ENCODE peak calls at places on chromosomes 12 and 14, in five cellular contexts. M is K562, K is GM12878, D is HepG2, G is HCT116. J is an unnamed sample.

GRCh38 chr12:54286042-54286931 is 5.8 kb downstream of the HNRNPA1 start:
- DNase-seq in M (no peak), K (no peak), D (no peak), G (no peak), J (no peak)

GRCh38 chr12:68631177-68631576 is 20.5 kb downstream of the RAP1B start:
- DNase-seq in M (no peak), K (no peak), D (no peak), G (no peak), J (no peak)

GRCh38 chr12:108724054-108724889 is 7.0 kb downstream of the CORO1C start:
- DNase-seq in M (no peak), K (no peak), D (no peak), G (no peak), J (no peak)

GRCh38 chr12:75909714-75910451 is 121.7 kb downstream of the PHLDA1 start:
- DNase-seq in M (no peak), K (no peak), D (peak), G (no peak), J (no peak)

GRCh38 chr12:107461222-107461980 is 224.2 kb upstream of the PWP1 start:
- DNase-seq in M (no peak), K (no peak), D (no peak), G (no peak), J (no peak)

GRCh38 chr14:100587248-100587762 is at the start of gene BEGAIN:
- DNase-seq in M (peak), K (no peak), D (no peak), G (no peak), J (no peak)

GRCh38 chr12:112121780-112122565 is 3.4 kb upstream of the TRAFD1 start:
- DNase-seq in M (no peak), K (no peak), D (no peak), G (peak), J (no peak)

GRCh38 chr12:28497889-28498411 is 307.7 kb downstream of the CCDC91 start:
- DNase-seq in M (no peak), K (peak), D (no peak), G (peak), J (no peak)

DNA sequence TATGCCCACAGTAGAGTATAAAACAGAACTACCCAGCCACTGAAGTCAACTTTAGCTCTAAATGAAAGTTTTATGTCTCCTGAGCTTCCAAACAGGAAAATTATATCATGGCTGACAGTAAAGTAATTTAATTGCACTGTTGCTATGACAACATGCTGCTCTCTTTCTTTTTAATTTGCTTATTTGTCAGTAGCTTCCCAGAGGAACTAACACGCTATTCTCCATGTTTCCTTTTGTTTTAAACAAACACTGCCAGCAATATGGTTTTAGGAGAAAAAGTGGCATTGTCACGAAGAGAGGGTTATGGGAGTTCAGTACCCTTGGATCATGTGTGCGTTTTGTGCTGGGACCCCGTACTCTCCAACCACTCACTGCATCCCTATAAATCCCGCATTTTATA is 1.9 kb downstream of the FOXN3 start:
- DNase-seq in M (no peak), K (no peak), D (no peak), G (no peak), J (no peak)
- H3K4me3 ChIP-seq in M (no peak), K (peak), D (peak), G (no peak), J (no peak)

DNA sequence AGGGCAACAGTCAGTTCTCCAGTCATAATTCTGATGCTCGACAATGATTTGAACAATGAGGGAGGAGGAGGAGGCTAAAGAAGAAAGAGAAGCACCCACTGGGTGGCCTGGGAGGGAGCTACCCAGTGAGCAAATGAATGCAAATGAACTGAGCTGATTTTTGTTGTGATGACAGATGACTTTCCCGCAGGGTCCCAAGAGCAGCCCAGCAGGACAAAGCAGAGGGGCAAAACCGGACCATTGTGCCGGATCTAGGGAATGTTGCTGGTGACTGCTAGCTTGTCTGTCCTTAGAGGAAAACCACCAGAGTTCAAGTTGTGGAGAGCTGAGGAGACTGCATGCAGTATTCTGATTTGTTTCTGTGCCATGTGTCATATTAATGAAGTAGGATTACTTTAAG is 162.8 kb downstream of the MON2 start:
- DNase-seq in M (no peak), K (no peak), D (no peak), G (no peak), J (no peak)
- TF ChIP-seq SIN3A in M (no peak), K (no peak), D (no peak), G (no peak), J (no peak)

DNA sequence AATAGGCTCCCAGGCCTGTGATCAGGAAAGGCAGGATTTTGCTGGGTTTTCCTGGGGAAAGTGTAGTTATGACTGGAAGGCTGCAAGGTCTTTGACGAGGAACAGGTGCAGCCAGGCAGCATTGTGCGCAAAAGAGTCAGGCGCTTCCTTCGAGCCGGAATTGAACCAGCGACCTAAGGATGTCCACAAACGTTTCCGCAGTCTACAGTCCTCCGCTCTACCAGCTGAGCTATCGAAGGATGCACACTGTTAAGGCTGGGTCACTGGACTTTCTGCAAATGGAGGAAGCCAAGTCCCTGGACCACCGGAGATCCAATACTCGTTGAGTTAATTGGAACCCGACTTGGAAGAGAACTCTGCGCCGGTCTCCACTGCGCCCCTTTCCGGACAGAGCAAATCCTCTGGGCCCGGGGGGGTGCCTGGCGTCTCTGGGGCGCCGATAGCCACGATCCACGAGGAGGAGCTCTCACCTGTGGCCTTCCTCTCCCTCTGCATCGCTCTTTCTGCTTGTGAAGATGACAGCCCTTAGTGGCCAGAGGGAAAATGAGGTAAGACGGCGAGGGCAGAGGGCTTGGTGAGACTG is 18.4 kb upstream of the OR6S1 start:
- DNase-seq in M (no peak), K (no peak), D (no peak), G (no peak), J (no peak)
- H3K4me3 ChIP-seq in M (no peak), K (no peak), D (no peak), G (no peak), J (no peak)

GRCh38 chr14:102363182-102363952 is 626 bp downstream of the TECPR2 start:
- DNase-seq in M (peak), K (no peak), D (no peak), G (no peak), J (no peak)
- TF ChIP-seq SIN3A in M (no peak), K (no peak), D (no peak), G (no peak), J (no peak)